ENCODE peak calls at places on chromosomes 11 and 22, in seven cellular contexts. B, P, U, G, W, J and V are unnamed samples.

GRCh38 chr11:70251583-70252285 is 18.8 kb upstream of the PPFIA1 start:
- DNase-seq in B (no peak), P (no peak), U (no peak), G (no peak), W (no peak), J (no peak), V (peak)

GRCh38 chr11:69592986-69593385 is 48.0 kb upstream of the CCND1 start:
- DNase-seq in B (peak), P (no peak), U (no peak), G (no peak), W (no peak), J (no peak), V (no peak)

GRCh38 chr11:44661311-44661717 is 65.4 kb upstream of the TSPAN18 start:
- DNase-seq in B (no peak), P (no peak), U (no peak), G (no peak), W (no peak), J (no peak), V (no peak)

GRCh38 chr11:131615611-131616010 is 245.2 kb downstream of the NTM start:
- DNase-seq in B (no peak), P (no peak), U (no peak), G (no peak), W (no peak), J (no peak), V (no peak)

GRCh38 chr22:43666511-43666910 is 145.6 kb downstream of the EFCAB6 start:
- DNase-seq in B (no peak), P (no peak), U (no peak), G (no peak), W (no peak), J (no peak), V (no peak)

GRCh38 chr11:69403556-69404215 is 77.8 kb upstream of the LINC01488 start:
- DNase-seq in B (no peak), P (peak), U (no peak), G (no peak), W (no peak), J (peak), V (no peak)

GRCh38 chr22:27952091-27952490 is 33.0 kb upstream of the PITPNB start:
- DNase-seq in B (no peak), P (no peak), U (no peak), G (peak), W (no peak), J (no peak), V (no peak)

GRCh38 chr11:45400594-45400993 is 114.5 kb upstream of the SYT13 start:
- DNase-seq in B (peak), P (no peak), U (no peak), G (no peak), W (peak), J (peak), V (no peak)

GRCh38 chr11:27218498-27219038 is 144.4 kb downstream of the CCDC34 start:
- DNase-seq in B (no peak), P (no peak), U (no peak), G (no peak), W (no peak), J (no peak), V (no peak)

GRCh38 chr11:110518809-110519514 is 89.2 kb downstream of the FDX1 start:
- DNase-seq in B (no peak), P (no peak), U (no peak), G (no peak), W (no peak), J (no peak), V (no peak)

GRCh38 chr22:24009227-24010017 is 1.7 kb upstream of the CABIN1 start:
- DNase-seq in B (no peak), P (no peak), U (no peak), G (no peak), W (no peak), J (no peak), V (no peak)

GRCh38 chr11:45079943-45080719 is 66.3 kb upstream of the PRDM11 start:
- DNase-seq in B (no peak), P (no peak), U (no peak), G (peak), W (no peak), J (peak), V (peak)

GRCh38 chr22:24951942-24952836 is at the start of gene KIAA1671:
- DNase-seq in B (peak), P (peak), U (peak), G (peak), W (peak), J (peak), V (peak)

GRCh38 chr22:47307812-47308211 is 545.4 kb downstream of the TBC1D22A start:
- DNase-seq in B (peak), P (no peak), U (no peak), G (no peak), W (no peak), J (no peak), V (no peak)

GRCh38 chr22:40499187-40499753 is 128.9 kb downstream of the SGSM3 start:
- DNase-seq in B (no peak), P (peak), U (no peak), G (peak), W (no peak), J (peak), V (no peak)
- TF ChIP-seq POLR2A in B (no peak), P (no peak), U (no peak), G (no peak), W (no peak), J (no peak), V (no peak)

GRCh38 chr11:57210731-57211335 is 26.2 kb downstream of the APLNR start:
- DNase-seq in B (no peak), P (no peak), U (no peak), G (no peak), W (no peak), J (no peak), V (no peak)

GRCh38 chr11:57216463-57216862 is 20.6 kb downstream of the APLNR start:
- DNase-seq in B (no peak), P (no peak), U (no peak), G (no peak), W (no peak), J (no peak), V (no peak)

GRCh38 chr11:57214087-57214395 is 23.0 kb downstream of the APLNR start:
- DNase-seq in B (no peak), P (no peak), U (no peak), G (no peak), W (no peak), J (no peak), V (no peak)

GRCh38 chr11:57214494-57214893 is 22.6 kb downstream of the APLNR start:
- DNase-seq in B (no peak), P (peak), U (no peak), G (peak), W (no peak), J (no peak), V (no peak)

DNA sequence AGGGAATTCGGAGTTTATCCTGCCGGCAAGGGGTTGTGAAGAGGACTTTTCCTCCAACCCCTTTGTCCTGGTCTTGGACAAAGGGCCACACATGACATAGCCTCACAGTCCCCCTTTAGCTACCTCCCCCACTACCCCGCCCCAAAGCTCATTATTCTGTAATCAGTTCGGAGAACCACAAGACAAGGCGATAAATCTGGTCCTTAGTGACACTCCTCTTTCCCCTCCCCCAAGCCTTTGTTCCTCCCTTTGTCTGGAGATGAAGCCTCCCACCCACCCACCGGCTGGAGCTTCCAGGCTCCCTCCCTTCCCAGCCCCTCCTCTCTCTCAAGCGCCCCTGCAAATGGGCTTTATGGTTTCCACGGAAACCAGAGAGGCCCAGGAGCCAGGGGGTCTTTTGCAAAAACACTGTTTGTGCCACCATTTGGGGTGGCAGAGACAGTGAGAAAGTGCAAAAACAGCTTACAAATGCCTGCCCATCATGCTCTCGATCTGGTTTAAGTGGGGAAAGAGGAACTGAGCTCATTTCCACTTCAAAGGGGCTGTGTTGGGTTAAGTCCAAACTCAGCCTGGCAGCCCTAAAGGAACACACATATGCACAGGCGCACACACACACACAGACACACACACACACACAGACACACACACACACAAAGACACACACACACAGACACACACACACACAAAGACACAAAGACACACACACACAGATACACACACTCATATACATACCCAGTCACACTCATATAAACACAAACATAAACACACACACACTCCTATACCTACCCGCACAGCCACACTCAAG is 23.6 kb downstream of the APLNR start:
- DNase-seq in B (no peak), P (no peak), U (no peak), G (no peak), W (no peak), J (peak), V (no peak)
- TF ChIP-seq POLR2A in B (no peak), P (no peak), U (no peak), G (no peak), W (no peak), J (no peak), V (no peak)

DNA sequence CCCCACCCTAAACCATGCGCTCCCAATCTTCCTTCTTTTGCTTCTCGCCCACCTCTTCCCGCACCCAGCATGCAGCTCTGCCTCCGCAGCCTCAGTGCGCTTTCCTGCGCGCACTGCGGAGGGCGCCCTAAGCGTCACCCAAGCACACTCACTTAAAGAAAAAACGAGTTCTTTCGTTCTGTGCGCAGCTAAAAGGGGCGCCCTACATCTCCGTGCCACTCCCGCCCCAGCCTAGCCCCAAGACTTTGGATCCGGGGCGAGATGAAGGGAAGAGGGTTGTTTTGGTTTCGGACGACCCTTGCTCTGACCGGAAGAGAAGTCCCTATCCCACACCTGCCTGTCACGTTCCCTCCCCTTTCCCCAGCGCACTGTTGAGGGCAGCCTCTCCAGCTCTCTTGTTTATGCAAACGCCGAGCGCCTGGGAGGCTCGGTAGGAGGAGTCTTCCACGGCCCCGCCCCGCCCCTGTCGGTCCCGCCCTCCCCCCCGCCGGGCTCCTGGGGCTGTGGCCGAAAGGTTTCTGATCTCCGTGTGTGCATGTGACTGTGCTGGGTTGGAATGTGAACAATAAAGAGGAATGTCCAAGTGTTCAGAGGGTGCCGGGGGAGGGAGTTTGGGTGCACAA is 5.3 kb downstream of the VSIG2 start:
- DNase-seq in B (peak), P (peak), U (peak), G (peak), W (peak), J (peak), V (peak)
- TF ChIP-seq POLR2A in B (no peak), P (no peak), U (peak), G (peak), W (no peak), J (no peak), V (no peak)

GRCh38 chr11:46845440-46845739 is 690 bp downstream of the CKAP5 start:
- DNase-seq in B (no peak), P (no peak), U (no peak), G (no peak), W (no peak), J (no peak), V (no peak)

GRCh38 chr11:46846510-46846830 is 390 bp upstream of the CKAP5 start:
- DNase-seq in B (no peak), P (no peak), U (no peak), G (no peak), W (no peak), J (no peak), V (no peak)

GRCh38 chr11:46850829-46851380 is 4.8 kb upstream of the CKAP5 start:
- DNase-seq in B (no peak), P (no peak), U (no peak), G (no peak), W (no peak), J (no peak), V (no peak)

GRCh38 chr11:46849631-46850030 is 3.6 kb upstream of the CKAP5 start:
- DNase-seq in B (no peak), P (no peak), U (no peak), G (no peak), W (no peak), J (no peak), V (no peak)

DNA sequence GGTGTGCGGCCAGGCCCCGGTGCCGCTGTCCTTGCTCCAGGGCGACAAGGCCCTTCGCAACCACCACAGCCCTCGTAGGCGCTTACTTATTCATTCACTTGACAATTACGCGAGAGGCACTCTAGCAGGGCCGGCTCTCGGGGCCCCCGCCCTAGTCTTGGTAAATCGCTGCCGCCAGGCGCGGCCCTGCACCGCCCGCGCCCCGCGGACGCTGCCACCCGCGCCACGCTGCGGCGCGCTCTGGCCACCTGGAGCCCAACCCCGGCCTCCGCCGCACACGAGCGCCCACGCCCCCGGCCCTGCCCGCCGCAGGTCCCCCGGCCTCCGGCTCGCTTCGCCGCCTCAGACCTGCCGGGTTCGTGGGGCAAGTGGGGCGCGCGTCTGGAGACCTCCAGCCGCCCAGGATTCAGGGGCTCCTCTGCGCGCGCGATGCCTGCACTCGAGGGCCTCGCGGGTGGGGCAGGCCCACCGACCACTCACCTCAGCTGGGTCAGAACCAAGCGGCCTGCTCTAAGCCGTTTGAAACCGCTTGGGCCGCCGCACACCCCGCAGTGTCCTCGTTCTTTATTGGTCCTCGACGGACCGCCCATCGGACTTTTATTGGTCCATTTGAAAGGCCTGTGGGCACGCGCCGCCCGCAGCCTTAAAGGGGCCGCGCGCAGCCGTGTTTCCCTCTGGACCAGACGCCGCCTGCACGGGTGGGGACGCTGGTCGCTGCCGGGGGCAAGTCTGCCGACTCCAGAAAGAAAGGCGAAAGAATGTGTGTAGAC is at the start of gene CKAP5:
- DNase-seq in B (peak), P (peak), U (peak), G (peak), W (peak), J (peak), V (peak)
- TF ChIP-seq POLR2A in B (no peak), P (peak), U (peak), G (peak), W (no peak), J (peak), V (peak)

DNA sequence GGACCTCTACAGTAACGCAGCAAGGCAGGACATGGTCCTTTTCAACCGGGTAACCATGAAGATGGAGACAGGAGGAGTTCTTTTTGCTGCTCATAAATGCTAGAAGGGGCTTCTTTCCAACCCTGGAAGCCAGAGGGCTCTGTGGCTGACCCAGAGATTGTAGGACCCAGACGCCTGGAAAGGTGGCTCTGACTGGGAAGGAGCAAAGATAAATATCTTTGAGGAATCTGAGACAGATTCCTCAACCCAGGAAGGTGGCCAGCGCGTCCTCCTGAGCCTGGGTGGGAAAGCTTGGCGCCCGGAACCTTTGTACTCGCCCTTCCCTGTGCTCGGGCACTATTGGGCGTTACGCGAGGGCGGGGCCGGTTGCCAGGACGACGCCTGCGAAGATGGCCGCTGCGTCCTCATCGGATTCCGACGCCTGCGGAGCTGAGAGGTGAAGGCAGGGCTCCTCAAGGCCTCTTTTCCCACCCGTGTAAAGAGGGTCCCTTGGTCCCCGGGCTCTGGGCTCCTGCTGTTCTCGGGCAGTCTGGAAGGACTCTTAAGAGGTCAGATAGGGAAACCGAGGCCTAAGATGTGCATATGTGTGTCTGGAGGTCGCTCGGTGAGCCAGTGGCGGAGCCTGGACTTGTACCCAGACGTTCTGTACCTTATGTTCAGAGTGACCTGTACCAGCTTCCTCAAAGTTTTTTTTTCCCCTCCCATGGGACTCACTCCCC is at the start of gene BBS1:
- DNase-seq in B (peak), P (peak), U (peak), G (peak), W (peak), J (peak), V (peak)
- TF ChIP-seq POLR2A in B (no peak), P (peak), U (no peak), G (peak), W (no peak), J (peak), V (no peak)

GRCh38 chr11:119085523-119085878 is 820 bp downstream of the HMBS start:
- DNase-seq in B (no peak), P (no peak), U (no peak), G (no peak), W (no peak), J (no peak), V (no peak)

GRCh38 chr11:119081682-119082081 is 3.0 kb upstream of the HMBS start:
- DNase-seq in B (no peak), P (no peak), U (no peak), G (no peak), W (no peak), J (no peak), V (no peak)

GRCh38 chr11:119087747-119088241 is 3.1 kb downstream of the HMBS start:
- DNase-seq in B (no peak), P (no peak), U (peak), G (no peak), W (no peak), J (peak), V (no peak)

GRCh38 chr11:119089319-119089718 is 4.6 kb downstream of the HMBS start:
- DNase-seq in B (no peak), P (no peak), U (peak), G (no peak), W (no peak), J (no peak), V (no peak)

DNA sequence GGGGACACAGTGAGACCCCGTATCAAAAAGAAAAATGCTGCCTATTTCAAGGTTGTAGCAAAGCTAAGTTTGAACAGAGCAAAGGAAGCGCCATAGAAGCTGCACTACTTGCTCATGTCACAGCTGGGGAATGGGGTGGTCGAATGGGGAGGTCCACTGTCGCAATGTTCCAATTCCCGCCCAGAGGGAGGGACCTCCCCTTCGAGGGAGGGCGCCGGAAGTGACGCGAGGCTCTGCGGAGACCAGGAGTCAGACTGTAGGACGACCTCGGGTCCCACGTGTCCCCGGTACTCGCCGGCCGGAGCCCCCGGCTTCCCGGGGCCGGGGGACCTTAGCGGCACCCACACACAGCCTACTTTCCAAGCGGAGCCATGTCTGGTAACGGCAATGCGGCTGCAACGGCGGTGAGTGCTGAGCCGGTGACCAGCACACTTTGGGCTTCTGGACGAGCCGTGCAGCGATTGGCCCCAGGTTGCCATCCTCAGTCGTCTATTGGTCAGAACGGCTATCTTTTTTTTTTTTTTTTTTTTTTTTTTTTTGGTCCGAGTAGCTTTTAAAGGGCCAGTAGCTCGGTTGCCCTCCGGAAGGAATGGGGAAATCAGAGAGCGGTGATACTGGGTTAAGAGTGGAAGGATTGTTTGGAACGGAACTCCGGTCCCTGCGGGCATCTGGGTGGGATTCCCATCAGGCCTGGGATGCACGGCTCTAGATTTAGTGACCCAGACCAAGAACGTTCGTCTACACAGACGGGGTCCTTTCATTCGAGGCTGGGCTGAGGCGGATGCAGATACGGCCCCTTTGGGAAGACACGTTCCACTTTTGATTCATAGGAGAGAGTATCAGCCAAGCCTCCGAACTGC is at the start of gene HMBS:
- DNase-seq in B (peak), P (peak), U (peak), G (peak), W (peak), J (peak), V (peak)
- TF ChIP-seq POLR2A in B (no peak), P (peak), U (peak), G (peak), W (no peak), J (peak), V (no peak)

DNA sequence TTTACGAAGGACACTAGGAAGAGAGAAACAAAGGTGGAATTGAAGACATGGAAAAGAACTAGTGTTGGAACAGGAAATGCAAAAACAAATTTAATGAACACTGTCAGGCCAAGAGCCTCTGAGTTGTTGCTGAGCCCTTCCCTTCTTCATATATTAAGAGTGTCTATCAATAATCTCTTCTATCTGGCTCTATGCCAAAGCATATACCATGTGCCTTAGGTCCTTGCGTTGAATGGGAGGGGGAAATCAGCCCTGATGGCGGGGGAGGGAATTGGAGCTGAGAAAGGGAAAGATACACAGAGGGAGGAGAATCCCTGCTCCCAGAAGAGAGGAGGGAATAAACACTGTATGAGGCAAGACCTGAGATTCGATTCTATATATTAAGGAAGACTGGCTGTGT is 5.5 kb upstream of the OR52B6 start:
- DNase-seq in B (no peak), P (no peak), U (no peak), G (no peak), W (no peak), J (no peak), V (no peak)
- TF ChIP-seq POLR2A in B (no peak), P (no peak), U (no peak), G (no peak), W (no peak), J (no peak), V (no peak)